ENCODE peak calls at places on chromosome 20, in four cellular contexts. P is GM12878, L is HepG2, G is K562. W is an unnamed sample.

GRCh38 chr20:33054791-33055190 is 1.1 kb downstream of the BPIFB3 start:
- DNase-seq in L (no peak), P (no peak), G (no peak), W (no peak)

GRCh38 chr20:33919653-33920052 is 74.1 kb upstream of the RALY start:
- DNase-seq in P (no peak), L (no peak), G (no peak), W (no peak)

GRCh38 chr20:43463864-43464785 is 6.4 kb downstream of the SRSF6 start:
- DNase-seq in G (no peak), L (no peak), P (no peak), W (no peak)

GRCh38 chr20:19211661-19212523 is 550 bp upstream of the SLC24A3 start:
- DNase-seq in G (no peak), L (no peak), P (no peak), W (peak)

GRCh38 chr20:40942015-40942414 is 86.6 kb upstream of the TOP1 start:
- DNase-seq in P (no peak), G (no peak), L (no peak), W (no peak)

GRCh38 chr20:53493201-53493908 is 100.3 kb downstream of the ZNF217 start:
- DNase-seq in P (no peak), L (no peak), G (no peak), W (peak)

GRCh38 chr20:2133318-2134183 is 31.9 kb downstream of the STK35 start:
- DNase-seq in G (peak), P (peak), L (no peak), W (no peak)

GRCh38 chr20:38962898-38963484 is 847 bp downstream of the DHX35 start:
- DNase-seq in P (no peak), L (no peak), G (no peak), W (no peak)

GRCh38 chr20:57736738-57737347 is 27.0 kb upstream of the PMEPA1 start:
- DNase-seq in G (no peak), P (no peak), L (no peak), W (no peak)

GRCh38 chr20:57432874-57433491 is 41.8 kb downstream of the RBM38 start:
- DNase-seq in P (peak), G (peak), L (no peak), W (no peak)

GRCh38 chr20:51220293-51220706 is 197.4 kb upstream of the KCNG1 start:
- DNase-seq in P (no peak), L (peak), G (peak), W (peak)

GRCh38 chr20:40467703-40468411 is 221.2 kb downstream of the MAFB start:
- DNase-seq in P (no peak), L (no peak), G (no peak), W (no peak)

GRCh38 chr20:31722388-31723281 is at the start of gene BCL2L1:
- DNase-seq in P (no peak), L (peak), G (peak), W (peak)

GRCh38 chr20:50567860-50568548 is 57.8 kb downstream of the PTPN1 start:
- DNase-seq in P (no peak), L (no peak), G (no peak), W (no peak)

GRCh38 chr20:35339007-35339406 is 46.8 kb upstream of the FAM83C start:
- DNase-seq in L (no peak), G (no peak), P (no peak), W (no peak)

GRCh38 chr20:50434653-50435396 is 75.4 kb upstream of the PTPN1 start:
- DNase-seq in G (no peak), P (no peak), L (peak), W (no peak)

GRCh38 chr20:61559706-61560315 is 307.8 kb downstream of the CDH4 start:
- DNase-seq in P (no peak), G (no peak), L (no peak), W (no peak)

GRCh38 chr20:57268399-57269076 is 2.1 kb upstream of the BMP7 start:
- DNase-seq in L (no peak), P (no peak), G (no peak), W (no peak)

GRCh38 chr20:35467339-35468224 is 12.2 kb downstream of the CEP250 start:
- DNase-seq in G (no peak), P (no peak), L (peak), W (no peak)

GRCh38 chr20:31473331-31474096 is 1.4 kb downstream of the DEFB124 start:
- DNase-seq in G (no peak), P (no peak), L (no peak), W (no peak)

GRCh38 chr20:53819973-53820451 is 226.4 kb upstream of the ZNF217 start:
- DNase-seq in P (no peak), L (no peak), G (no peak), W (no peak)

GRCh38 chr20:52230406-52230805 is 38.8 kb upstream of the ZFP64 start:
- DNase-seq in L (no peak), P (no peak), G (no peak), W (no peak)

GRCh38 chr20:45934046-45934586 is 367 bp upstream of the PCIF1 start:
- DNase-seq in L (no peak), P (no peak), G (peak), W (peak)

GRCh38 chr20:13649548-13649947 is 10.8 kb upstream of the TASP1 start:
- DNase-seq in L (no peak), P (no peak), G (no peak), W (peak)

GRCh38 chr20:31974975-31975481 is 7.1 kb downstream of the XKR7 start:
- DNase-seq in L (no peak), P (no peak), G (no peak), W (no peak)

GRCh38 chr20:25057234-25058050 is 497 bp downstream of the ACSS1 start:
- DNase-seq in P (no peak), G (no peak), L (no peak), W (peak)

GRCh38 chr20:61951695-61952533 is 113.8 kb downstream of the TAF4 start:
- DNase-seq in G (peak), L (no peak), P (no peak), W (no peak)

GRCh38 chr20:4763776-4764525 is 42.2 kb downstream of the PRND start:
- DNase-seq in G (no peak), L (no peak), P (no peak), W (no peak)

GRCh38 chr20:44056010-44056698 is 130.8 kb downstream of the JPH2 start:
- DNase-seq in G (peak), L (peak), P (no peak), W (peak)

GRCh38 chr20:63325021-63325471 is 32.1 kb downstream of the COL20A1 start:
- DNase-seq in P (no peak), L (no peak), G (no peak), W (no peak)

GRCh38 chr20:43955244-43956191 is 40.9 kb downstream of the TOX2 start:
- DNase-seq in L (no peak), G (peak), P (peak), W (no peak)

DNA sequence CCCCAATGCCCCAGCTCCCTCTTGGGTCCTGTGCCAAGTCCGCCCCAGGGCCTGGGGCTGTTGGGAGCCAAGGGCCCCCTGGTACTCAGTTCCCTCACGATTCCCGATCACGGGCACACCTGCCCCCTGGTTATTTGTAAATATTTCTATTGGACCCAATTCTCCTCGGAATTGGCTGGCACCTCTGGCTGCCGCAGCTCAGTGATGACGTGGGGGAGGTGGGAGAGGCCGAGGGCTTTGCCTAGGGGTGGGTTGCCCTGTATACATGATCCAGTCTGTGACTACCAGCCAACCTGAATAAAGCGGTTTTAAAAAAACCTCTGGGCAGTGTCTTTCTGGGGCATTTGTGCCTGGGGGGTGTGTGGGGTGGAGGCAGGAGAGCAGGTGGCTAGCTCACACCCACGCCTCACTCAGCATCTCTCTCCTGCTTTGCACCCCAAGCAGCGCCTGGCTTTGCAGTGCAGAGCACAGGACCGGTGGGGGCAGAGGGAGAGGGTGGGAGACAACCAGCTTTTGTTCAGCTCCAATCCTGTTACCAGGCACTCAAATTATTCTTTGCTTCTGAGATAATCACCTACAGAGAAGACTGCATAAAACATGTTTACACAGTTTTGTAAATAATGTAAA is 42.2 kb downstream of the VSTM2L start:
- DNase-seq in L (no peak), P (no peak), G (no peak), W (no peak)
- TF ChIP-seq YY1 in L (no peak), P (no peak), G (no peak), W (no peak)

GRCh38 chr20:23832775-23833508 is 6.4 kb upstream of the CST2 start:
- DNase-seq in L (no peak), G (no peak), P (no peak), W (no peak)
- TF ChIP-seq SMC3 in L (no peak), G (no peak), P (no peak), W (no peak)

GRCh38 chr20:12287575-12287974 is 369.9 kb downstream of the BTBD3 start:
- DNase-seq in P (no peak), L (no peak), G (no peak), W (no peak)
- TF ChIP-seq ZBTB33 in P (no peak), L (no peak), G (no peak), W (no peak)

GRCh38 chr20:8190043-8190880 is 58.2 kb downstream of the PLCB1 start:
- DNase-seq in P (no peak), L (peak), G (no peak), W (peak)
- TF ChIP-seq YY1 in P (no peak), L (no peak), G (no peak), W (no peak)

GRCh38 chr20:59611286-59611685 is 6.9 kb downstream of the PHACTR3 start:
- DNase-seq in P (no peak), L (no peak), G (no peak), W (peak)
- TF ChIP-seq SMC3 in P (no peak), L (no peak), G (no peak), W (no peak)